ENCODE peak calls at places on chromosome 3, in four cellular contexts. L, D, X and V are unnamed samples.

GRCh38 chr3:40207796-40208195 is 101.7 kb upstream of the EIF1B start:
- DNase-seq in L (no peak), X (no peak), D (no peak), V (no peak)

GRCh38 chr3:169952045-169952444 is 14.6 kb upstream of the SEC62 start:
- DNase-seq in L (no peak), D (no peak), X (no peak), V (no peak)

GRCh38 chr3:73868688-73869315 is 244.1 kb upstream of the PDZRN3 start:
- DNase-seq in X (no peak), L (peak; percentile 72), D (peak; percentile 57), V (peak; percentile 30)

GRCh38 chr3:17151598-17152373 is 267.0 kb downstream of the PLCL2 start:
- DNase-seq in D (no peak), X (peak; percentile 90), L (no peak), V (no peak)

GRCh38 chr3:37906734-37907282 is 45.1 kb downstream of the CTDSPL start:
- DNase-seq in D (no peak), X (no peak), L (no peak), V (no peak)

GRCh38 chr3:86563358-86563970 is 427.5 kb downstream of the VGLL3 start:
- DNase-seq in D (peak; percentile 69), X (no peak), L (no peak), V (no peak)

GRCh38 chr3:56801151-56801596 is 575 bp downstream of the ARHGEF3 start:
- DNase-seq in X (peak; percentile 81), L (peak; percentile 64), D (no peak), V (no peak)

GRCh38 chr3:31960793-31961431 is 20.1 kb downstream of the OSBPL10 start:
- DNase-seq in X (no peak), L (peak; percentile 66), D (no peak), V (no peak)

GRCh38 chr3:56052219-56052618 is 416.0 kb downstream of the ERC2 start:
- DNase-seq in L (no peak), X (no peak), D (no peak), V (no peak)

GRCh38 chr3:172259726-172260248 is 188.5 kb downstream of the GHSR start:
- DNase-seq in D (no peak), X (no peak), L (no peak), V (no peak)

GRCh38 chr3:3552741-3553140 is 246.5 kb upstream of the LRRN1 start:
- DNase-seq in L (no peak), D (no peak), X (no peak), V (no peak)

GRCh38 chr3:57292159-57292894 is at the start of gene ASB14:
- DNase-seq in L (no peak), X (no peak), D (no peak), V (no peak)

GRCh38 chr3:24254649-24255048 is 240.0 kb downstream of the THRB start:
- DNase-seq in D (no peak), X (no peak), L (no peak), V (no peak)

GRCh38 chr3:140319801-140320200 is 358.1 kb upstream of the TRIM42 start:
- DNase-seq in X (no peak), L (no peak), D (no peak), V (no peak)

GRCh38 chr3:184314363-184314699 is at the start of gene EIF4G1:
- DNase-seq in L (peak; percentile 96), D (peak; percentile 96), X (peak; percentile 98), V (peak; percentile 95)

GRCh38 chr3:171817074-171817748 is 6.9 kb upstream of the PLD1 start:
- DNase-seq in D (no peak), X (no peak), L (no peak), V (no peak)

GRCh38 chr3:50487181-50487580 is 16.3 kb downstream of the CACNA2D2 start:
- DNase-seq in X (no peak), D (no peak), L (peak; percentile 64), V (no peak)

GRCh38 chr3:169627073-169627472 is 36.4 kb downstream of the MECOM start:
- DNase-seq in L (no peak), D (no peak), X (no peak), V (no peak)

GRCh38 chr3:46737320-46737719 is 19.7 kb upstream of the PRSS50 start:
- DNase-seq in D (no peak), L (no peak), X (peak; percentile 29), V (no peak)

GRCh38 chr3:100992086-100993033 is 861 bp downstream of the ABI3BP start:
- DNase-seq in D (no peak), X (no peak), L (no peak), V (no peak)
- H3K4me3 ChIP-seq in D (no peak overlapping the region), X (no peak overlapping the region), L (no peak overlapping the region), V (no peak overlapping the region)

GRCh38 chr3:124923833-124924232 is 10.7 kb downstream of the MUC13 start:
- DNase-seq in X (no peak), L (no peak), D (no peak), V (no peak)
- TF ChIP-seq CTCF in X (no peak), L (no peak), D (peak; percentile 22), V (peak; percentile 2)

GRCh38 chr3:79329154-79329553 is 438.6 kb downstream of the ROBO1 start:
- DNase-seq in L (no peak), D (no peak), X (no peak), V (no peak)

DNA sequence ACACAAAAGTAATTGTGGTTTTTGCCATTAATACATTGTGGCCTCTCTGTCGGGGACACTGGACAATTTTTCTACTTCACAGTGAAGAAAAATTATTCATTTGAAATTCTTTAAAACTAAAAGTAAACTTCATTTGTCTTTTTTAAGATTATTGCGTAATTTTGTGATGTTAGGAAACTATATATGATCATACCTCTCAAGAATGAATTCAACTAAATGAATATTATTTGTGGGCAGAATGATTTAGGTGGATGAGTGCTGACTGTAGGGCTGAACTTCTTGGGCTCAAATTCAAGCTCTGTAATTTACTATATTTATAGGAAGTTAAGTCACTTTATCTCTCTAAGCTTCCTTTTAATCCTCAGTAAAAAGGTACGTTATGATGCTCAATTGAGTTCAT is 441.2 kb downstream of the ROBO1 start:
- DNase-seq in D (no peak), X (no peak), L (no peak), V (no peak)
- H3K4me3 ChIP-seq in D (no peak overlapping the region), X (no peak overlapping the region), L (no peak overlapping the region), V (no peak overlapping the region)

GRCh38 chr3:185517387-185517786 is 18.6 kb upstream of the TMEM41A start:
- DNase-seq in D (no peak), X (no peak), L (no peak), V (no peak)

GRCh38 chr3:185521349-185522138 is 22.7 kb upstream of the TMEM41A start:
- DNase-seq in D (no peak), L (no peak), X (no peak), V (no peak)

DNA sequence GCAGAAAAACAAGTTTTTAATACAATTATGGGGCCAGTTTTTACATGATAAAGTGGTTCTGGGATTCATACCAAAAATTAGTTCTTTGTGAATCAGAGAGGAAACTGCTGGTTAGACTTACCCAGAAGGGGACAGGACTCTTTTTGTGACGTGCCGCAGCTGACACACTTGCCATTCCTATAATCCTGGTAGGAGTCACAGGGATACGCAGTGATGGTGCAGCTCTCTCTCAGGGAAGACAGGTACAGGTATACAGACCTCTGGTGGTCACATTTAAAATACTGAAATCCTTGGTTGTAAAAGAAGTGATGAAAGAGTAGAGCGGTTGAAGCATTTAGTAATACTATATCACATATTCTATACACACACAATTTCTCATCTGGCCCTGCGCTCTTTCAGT is 20.2 kb upstream of the TMEM41A start:
- DNase-seq in D (no peak), L (peak; percentile 46), X (no peak), V (no peak)
- TF ChIP-seq CTCF in D (no peak), L (peak; percentile 64), X (no peak), V (no peak)

GRCh38 chr3:43742935-43743334 is 52.2 kb downstream of the ABHD5 start:
- DNase-seq in L (peak; percentile 43), X (no peak), D (no peak), V (no peak)
- H3K4me3 ChIP-seq in L (no peak overlapping the region), X (no peak overlapping the region), D (no peak overlapping the region), V (no peak overlapping the region)

GRCh38 chr3:195196266-195196665 is 74.7 kb downstream of the XXYLT1 start:
- DNase-seq in D (no peak), L (peak; percentile 43), X (no peak), V (no peak)
- TF ChIP-seq CTCF in D (peak; percentile 8), L (no peak), X (no peak), V (no peak)

GRCh38 chr3:151197228-151197627 is 5.8 kb downstream of the GPR171 start:
- DNase-seq in X (no peak), L (no peak), D (no peak), V (no peak)

GRCh38 chr3:151198849-151199248 is 4.2 kb downstream of the GPR171 start:
- DNase-seq in D (no peak), X (no peak), L (no peak), V (no peak)

GRCh38 chr3:151196441-151196840 is 6.6 kb downstream of the GPR171 start:
- DNase-seq in L (no peak), X (no peak), D (no peak), V (no peak)

GRCh38 chr3:151199569-151200438 is 3.2 kb downstream of the GPR171 start:
- DNase-seq in L (no peak), D (no peak), X (no peak), V (no peak)

GRCh38 chr3:151197981-151198767 is 4.8 kb downstream of the GPR171 start:
- DNase-seq in D (no peak), X (no peak), L (no peak), V (no peak)
- H3K4me3 ChIP-seq in D (no peak overlapping the region), X (no peak overlapping the region), L (no peak overlapping the region), V (no peak overlapping the region)

GRCh38 chr3:117059054-117059989 is 349.7 kb downstream of the TUSC7 start:
- DNase-seq in D (peak; percentile 52), L (no peak), X (no peak), V (no peak)
- TF ChIP-seq CTCF in D (peak; percentile 48), L (peak; percentile 84), X (peak; percentile 43), V (peak; percentile 7)

GRCh38 chr3:108767258-108767657 is 10.0 kb upstream of the RETNLB start:
- DNase-seq in L (no peak), X (no peak), D (no peak), V (no peak)
- H3K4me3 ChIP-seq in L (no peak overlapping the region), X (no peak overlapping the region), D (no peak overlapping the region), V (no peak overlapping the region)